ENCODE peak calls at places on chromosomes 7 and 10, in four cellular contexts. S, Z, L and P are unnamed samples.

GRCh38 chr10:132939957-132940790 is 2.2 kb downstream of the CFAP46 start:
- DNase-seq in S (peak; percentile 47), L (peak; percentile 77), Z (peak; percentile 65), P (peak; percentile 87)

GRCh38 chr10:84308021-84308420 is 20.4 kb upstream of the CCSER2 start:
- DNase-seq in Z (no peak), L (no peak), S (peak; percentile 76), P (no peak)

GRCh38 chr7:103851357-103851756 is 138.1 kb downstream of the RELN start:
- DNase-seq in L (no peak), S (peak; percentile 53), Z (no peak), P (no peak)

GRCh38 chr7:25856056-25856780 is 295.8 kb upstream of the NFE2L3 start:
- DNase-seq in L (no peak), Z (no peak), S (peak; percentile 37), P (no peak)

GRCh38 chr10:107619124-107619523 is 454.6 kb upstream of the SORCS1 start:
- DNase-seq in L (no peak), Z (no peak), S (no peak), P (no peak)

GRCh38 chr10:102517553-102517952 is 13.8 kb downstream of the SUFU start:
- DNase-seq in Z (no peak), L (no peak), S (peak; percentile 84), P (peak; percentile 9)

GRCh38 chr7:77258014-77258413 is 58.4 kb upstream of the FGL2 start:
- DNase-seq in Z (no peak), L (no peak), S (peak; percentile 78), P (no peak)

GRCh38 chr10:113129117-113129516 is 179.1 kb downstream of the TCF7L2 start:
- DNase-seq in Z (no peak), L (no peak), S (no peak), P (no peak)

GRCh38 chr10:98881789-98882188 is 353.9 kb downstream of the HPSE2 start:
- DNase-seq in L (no peak), Z (no peak), S (no peak), P (no peak)

GRCh38 chr10:14386202-14386593 is 55.5 kb upstream of the FRMD4A start:
- DNase-seq in L (no peak), S (peak; percentile 96), Z (no peak), P (no peak)

GRCh38 chr7:155644178-155644970 is at the start of gene RBM33:
- DNase-seq in L (peak; percentile 71), Z (peak; percentile 87), S (peak; percentile 83), P (peak; percentile 95)

GRCh38 chr10:47357131-47357582 is 9.0 kb downstream of the RBP3 start:
- DNase-seq in S (no peak), Z (no peak), L (no peak), P (no peak)

GRCh38 chr7:18890134-18890533 is 227.3 kb downstream of the TWIST1 start:
- DNase-seq in Z (no peak), L (no peak), S (peak; percentile 90), P (no peak)

GRCh38 chr7:96737545-96738050 is 28.0 kb upstream of the SEM1 start:
- DNase-seq in S (no peak), L (no peak), Z (no peak), P (no peak)

GRCh38 chr7:64559206-64559605 is 3.7 kb downstream of the ZNF680 start:
- DNase-seq in S (no peak), Z (no peak), L (no peak), P (no peak)

GRCh38 chr10:30671011-30671616 is 41.6 kb upstream of the LYZL2 start:
- DNase-seq in S (peak; percentile 81), L (peak; percentile 24), Z (no peak), P (no peak)

DNA sequence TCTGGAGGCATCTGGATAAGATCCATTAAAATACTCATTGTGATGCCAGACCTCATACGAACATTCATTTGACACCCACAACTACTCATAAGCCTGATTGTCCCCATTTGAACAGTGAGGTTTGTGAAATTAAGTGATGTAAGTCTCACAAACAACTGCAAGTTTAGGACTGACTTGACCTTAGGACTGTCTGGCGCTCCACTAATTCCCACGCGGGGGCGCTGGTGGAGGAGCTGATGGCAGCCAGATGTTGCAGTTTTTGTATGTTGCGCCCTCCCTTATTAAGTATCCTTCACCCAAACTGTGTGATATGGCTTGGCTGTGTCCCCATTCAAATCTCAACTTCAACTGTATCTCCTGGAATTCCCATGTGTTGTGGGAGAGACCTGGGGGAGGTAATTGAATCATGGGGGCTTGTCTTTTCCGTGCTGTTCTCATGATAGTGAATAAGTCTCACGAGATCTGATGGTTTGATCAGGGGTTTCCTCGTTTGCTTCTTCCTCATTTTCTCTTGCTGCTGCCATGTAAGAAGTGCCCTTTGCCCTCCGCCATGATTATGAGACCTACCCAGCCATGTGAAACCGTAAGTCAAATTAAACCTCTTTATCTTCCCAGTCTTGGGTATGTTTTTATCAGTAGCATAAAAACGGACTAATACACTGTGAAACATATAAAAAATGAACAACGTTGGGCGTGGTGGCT is 20.3 kb upstream of the TIAL1 start:
- DNase-seq in L (peak; percentile 63), Z (no peak), S (no peak), P (peak; percentile 55)
- TF ChIP-seq CTCF in L (no peak), Z (no peak), S (peak; percentile 24), P (no peak)

GRCh38 chr7:23768022-23768421 is 58.0 kb downstream of the STK31 start:
- DNase-seq in L (no peak), S (no peak), Z (no peak), P (no peak)
- TF ChIP-seq CTCF in L (no peak), S (no peak), Z (no peak), P (no peak)

GRCh38 chr7:70502117-70502516 is 629.8 kb upstream of the GALNT17 start:
- DNase-seq in Z (no peak), L (no peak), S (no peak), P (no peak)

GRCh38 chr7:70505468-70505867 is 626.5 kb upstream of the GALNT17 start:
- DNase-seq in S (no peak), Z (no peak), L (no peak), P (no peak)

GRCh38 chr7:70504254-70504653 is 627.7 kb upstream of the GALNT17 start:
- DNase-seq in L (no peak), Z (no peak), S (no peak), P (no peak)

GRCh38 chr7:70505886-70506285 is 626.1 kb upstream of the GALNT17 start:
- DNase-seq in L (no peak), Z (no peak), S (no peak), P (no peak)

GRCh38 chr7:70506463-70506862 is 625.5 kb upstream of the GALNT17 start:
- DNase-seq in L (peak; percentile 42), Z (no peak), S (no peak), P (no peak)
- TF ChIP-seq CTCF in L (no peak), Z (no peak), S (no peak), P (no peak)

GRCh38 chr7:88789480-88790064 is 6.0 kb downstream of the TEX47 start:
- DNase-seq in Z (no peak), L (no peak), S (peak; percentile 2), P (no peak)
- TF ChIP-seq CTCF in Z (no peak), L (no peak), S (peak; percentile 39), P (peak; percentile 46)

GRCh38 chr7:141654551-141654950 is 47.4 kb downstream of the DENND11 start:
- DNase-seq in L (peak; percentile 57), S (peak; percentile 69), Z (peak; percentile 44), P (no peak)
- TF ChIP-seq CTCF in L (peak; percentile 29), S (peak; percentile 78), Z (peak; percentile 38), P (peak; percentile 44)

GRCh38 chr10:3784510-3785250 is at the start of gene KLF6:
- DNase-seq in S (peak; percentile 28), Z (no peak), L (no peak), P (peak; percentile 93)
- TF ChIP-seq CTCF in S (peak; percentile 0), Z (no peak), L (no peak), P (no peak)

GRCh38 chr7:22094413-22095304 is 149.0 kb upstream of the CDCA7L start:
- DNase-seq in L (no peak), S (peak; percentile 10), Z (no peak), P (no peak)
- TF ChIP-seq CTCF in L (no peak), S (no peak), Z (no peak), P (no peak)

GRCh38 chr7:142870575-142871259 is 14.8 kb downstream of the TRPV6 start:
- DNase-seq in L (no peak), S (no peak), Z (no peak), P (no peak)
- TF ChIP-seq CTCF in L (no peak), S (no peak), Z (no peak), P (no peak)

DNA sequence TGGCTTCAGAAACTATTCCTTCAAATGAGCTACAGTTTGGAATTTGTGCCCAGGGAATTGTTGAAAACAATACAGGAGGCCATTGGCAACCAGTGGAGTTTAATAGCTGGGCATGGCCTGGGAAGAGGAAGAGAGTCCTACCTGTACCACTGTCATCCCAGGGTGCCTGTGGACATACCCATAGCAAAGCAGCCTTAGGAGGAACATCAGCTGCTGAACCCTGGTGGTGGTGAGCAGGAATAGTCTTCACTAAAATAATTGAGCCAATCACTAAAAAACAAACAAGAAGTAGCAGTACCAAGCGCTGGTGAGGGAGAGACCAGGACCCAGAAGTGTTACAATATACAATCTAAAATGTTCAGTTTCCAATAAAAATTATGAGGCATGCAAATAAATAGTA is 14.5 kb downstream of the IGFBP1 start:
- DNase-seq in S (no peak), L (no peak), Z (no peak), P (no peak)
- TF ChIP-seq CTCF in S (no peak), L (no peak), Z (no peak), P (no peak)